ENCODE peak calls at places on chromosomes 16 and 17, in five cellular contexts. P is effector memory CD4-positive, alpha-beta T cell; L is psoas muscle; J is gastrocnemius medialis; A is PC-3. Z is an unnamed sample.

GRCh38 chr17:7583253-7584109 is at the start of gene MPDU1:
- DNase-seq in P (peak; percentile 91), L (peak; percentile 98), J (peak; percentile 97), A (peak; percentile 91), Z (peak; percentile 98)

GRCh38 chr17:10058924-10059683 is 139.3 kb downstream of the GAS7 start:
- DNase-seq in P (no peak), L (peak; percentile 59), J (no peak), A (no peak), Z (no peak)

GRCh38 chr17:68906638-68907037 is 48.6 kb downstream of the ABCA8 start:
- DNase-seq in P (no peak), L (no peak), J (no peak), A (peak; percentile 66), Z (no peak)

GRCh38 chr17:10073026-10073425 is 125.4 kb downstream of the GAS7 start:
- DNase-seq in P (no peak), L (no peak), J (no peak), A (no peak), Z (no peak)

GRCh38 chr16:53094013-53094630 is 39.3 kb downstream of the CHD9 start:
- DNase-seq in P (peak; percentile 32), L (peak; percentile 61), J (peak; percentile 49), A (peak; percentile 23), Z (peak; percentile 76)

GRCh38 chr16:89686520-89687091 is at the start of gene CDK10:
- DNase-seq in P (peak; percentile 87), L (peak; percentile 90), J (peak; percentile 85), A (peak; percentile 90), Z (peak; percentile 96)

GRCh38 chr16:87740909-87741424 is 24.8 kb downstream of the KLHDC4 start:
- DNase-seq in P (no peak), L (no peak), J (no peak), A (no peak), Z (no peak)

GRCh38 chr17:77394540-77395295 is 253.9 kb downstream of the SEC14L1 start:
- DNase-seq in P (no peak), L (no peak), J (peak; percentile 83), A (peak; percentile 53), Z (no peak)

GRCh38 chr16:86383488-86384262 is 126.7 kb upstream of the FOXF1 start:
- DNase-seq in P (no peak), L (no peak), J (no peak), A (no peak), Z (no peak)

GRCh38 chr17:69733171-69734014 is 318.9 kb downstream of the MAP2K6 start:
- DNase-seq in P (no peak), L (peak; percentile 48), J (peak; percentile 91), A (peak; percentile 78), Z (peak; percentile 68)

GRCh38 chr17:67143318-67143717 is 99.0 kb downstream of the CACNG1 start:
- DNase-seq in P (no peak), L (no peak), J (no peak), A (no peak), Z (no peak)

GRCh38 chr17:17836818-17837379 is at the start of gene SREBF1:
- DNase-seq in P (peak; percentile 55), L (peak; percentile 65), J (no peak), A (peak; percentile 63), Z (peak; percentile 83)

GRCh38 chr17:78839762-78840529 is 668 bp downstream of the USP36 start:
- DNase-seq in P (peak; percentile 43), L (peak; percentile 56), J (no peak), A (peak; percentile 43), Z (peak; percentile 70)

GRCh38 chr16:19823322-19823721 is 61.3 kb downstream of the GPRC5B start:
- DNase-seq in P (no peak), L (no peak), J (no peak), A (no peak), Z (no peak)

DNA sequence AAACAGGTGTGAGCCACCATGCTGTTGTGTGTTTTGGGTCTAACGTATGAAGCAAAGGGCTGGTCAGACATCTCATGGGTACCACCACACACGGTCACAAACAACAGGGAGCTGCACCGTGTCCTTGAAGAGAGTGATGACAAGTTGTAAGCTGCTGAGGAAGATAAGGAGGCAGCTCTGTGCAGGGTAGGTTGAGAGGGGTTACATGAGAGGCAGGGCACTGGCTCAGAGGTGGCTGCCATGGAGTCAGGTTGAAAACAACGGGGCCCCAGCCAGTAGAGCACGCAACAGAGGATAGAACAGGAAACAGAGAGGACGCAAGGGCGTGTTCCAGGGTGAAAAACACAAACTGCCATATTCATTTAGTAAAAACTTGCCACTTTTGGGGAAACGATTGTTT is 52.2 kb downstream of the TRARG1 start:
- DNase-seq in P (no peak), L (no peak), J (no peak), A (no peak), Z (peak; percentile 34)
- H3K27ac ChIP-seq in P (no peak overlapping the region), L (no peak overlapping the region), J (no peak overlapping the region), A (no peak overlapping the region), Z (no peak overlapping the region)

GRCh38 chr16:85207357-85207921 is 95.2 kb upstream of the CIBAR2 start:
- DNase-seq in P (no peak), L (no peak), J (no peak), A (no peak), Z (no peak)
- H3K4me1 ChIP-seq in P (no peaks in the 10 kb centered on the region), L (peaks cover 71% of the 10 kb centered on the region), J (peaks cover 62% of the 10 kb centered on the region), A (peaks cover 8% of the 10 kb centered on the region), Z (peaks cover 4% of the 10 kb centered on the region)

GRCh38 chr17:32288600-32288999 is 23.0 kb downstream of the RHBDL3 start:
- DNase-seq in P (no peak), L (no peak), J (no peak), A (no peak), Z (no peak)
- H3K36me3 ChIP-seq in P (no peaks in the 10 kb centered on the region), L (no peaks in the 10 kb centered on the region), J (no peaks in the 10 kb centered on the region), A (no peaks in the 10 kb centered on the region), Z (no peaks in the 10 kb centered on the region)

DNA sequence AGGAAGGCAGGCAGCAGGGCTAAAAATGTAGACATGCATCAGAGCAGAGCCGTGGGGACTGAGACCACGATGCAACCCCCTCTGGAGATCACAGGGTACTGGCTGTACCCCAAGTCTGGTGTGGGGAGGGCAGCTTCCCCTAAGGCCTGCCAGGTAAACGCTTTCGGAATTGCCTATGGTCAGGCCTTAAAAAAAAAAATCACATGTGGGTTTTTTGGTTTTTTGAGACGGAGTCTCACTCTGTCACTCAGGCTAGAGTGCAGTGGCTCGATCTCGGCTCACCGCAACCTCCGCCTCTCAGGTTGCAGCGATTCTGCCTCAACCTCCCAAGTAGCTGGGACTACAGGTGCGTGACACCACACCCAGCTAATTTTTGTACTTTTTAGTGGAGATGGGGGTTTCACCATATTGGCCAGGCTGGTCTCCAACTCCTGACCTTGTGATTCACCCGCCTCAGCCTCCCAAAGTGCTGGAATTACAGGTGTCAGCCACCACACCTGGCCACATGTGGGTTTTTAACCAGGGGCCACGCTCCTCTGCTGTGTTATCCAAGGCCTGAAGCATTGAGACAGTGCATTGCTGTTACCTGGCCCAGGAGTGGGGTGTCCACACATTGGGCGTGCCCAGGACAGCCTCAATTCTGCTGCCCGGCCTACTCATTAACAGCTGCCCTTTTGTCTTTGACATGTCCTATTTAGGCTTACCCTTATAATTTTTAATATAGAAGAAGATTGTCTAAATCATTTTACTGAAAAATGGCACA is 50.4 kb downstream of the LITAF start:
- DNase-seq in P (no peak), L (no peak), J (no peak), A (no peak), Z (no peak)
- H3K27ac ChIP-seq in P (no peak overlapping the region), L (no peak overlapping the region), J (no peak overlapping the region), A (no peak overlapping the region), Z (no peak overlapping the region)

DNA sequence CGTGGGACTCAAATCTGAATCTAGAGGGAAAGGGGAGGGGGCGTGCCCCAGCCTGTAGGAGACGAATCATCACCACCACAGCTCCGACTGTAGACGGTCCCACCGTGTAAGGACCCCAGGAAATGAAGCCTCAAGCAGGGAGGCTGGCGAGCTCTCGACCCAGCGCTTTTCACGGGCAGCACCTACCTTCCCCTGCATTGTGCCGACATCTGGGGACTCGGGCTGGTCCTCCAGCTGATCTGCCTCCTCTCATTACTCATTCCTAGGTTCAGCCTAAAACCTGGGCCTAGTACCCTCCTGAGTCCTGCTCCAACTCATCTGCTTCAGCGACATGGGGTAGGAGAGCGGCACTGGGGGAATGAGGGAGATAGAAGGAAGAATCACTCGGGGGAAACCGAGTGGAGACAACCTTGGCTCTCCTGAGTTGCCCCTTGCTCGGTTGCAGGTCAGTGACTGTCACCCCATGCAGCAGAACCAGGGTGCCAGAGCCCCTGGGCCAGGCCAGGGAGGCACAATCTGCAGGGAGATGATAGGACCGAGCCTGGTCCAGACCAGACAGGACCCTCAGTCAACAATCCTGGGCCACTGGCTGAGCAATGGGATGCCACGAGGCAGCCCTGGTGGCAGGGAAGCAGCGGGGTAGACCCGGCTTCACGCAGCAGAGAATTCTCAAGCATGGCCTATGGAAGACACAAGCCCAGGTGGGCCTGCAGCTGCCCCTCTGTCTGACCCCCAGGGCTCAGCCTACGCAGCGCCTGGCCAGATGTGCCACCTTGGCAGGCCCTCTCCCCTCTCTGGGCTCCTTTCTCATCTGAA is 833 bp upstream of the BCAR1 start:
- DNase-seq in P (no peak), L (peak; percentile 13), J (peak; percentile 17), A (no peak), Z (peak; percentile 70)
- H3K4me1 ChIP-seq in P (peaks cover 10% of the 10 kb centered on the region), L (peaks cover 84% of the 10 kb centered on the region), J (peaks cover 87% of the 10 kb centered on the region), A (peaks cover 46% of the 10 kb centered on the region), Z (peaks cover 6% of the 10 kb centered on the region)

GRCh38 chr17:3610523-3610922 is 1.3 kb upstream of the TRPV1 start:
- DNase-seq in P (no peak), L (no peak), J (no peak), A (no peak), Z (peak; percentile 30)
- H3K36me3 ChIP-seq in P (peaks cover 34% of the 10 kb centered on the region), L (no peaks in the 10 kb centered on the region), J (no peaks in the 10 kb centered on the region), A (peaks cover 11% of the 10 kb centered on the region), Z (peaks cover 8% of the 10 kb centered on the region)

Z was measured in aorta.